ENCODE peak calls at places on chromosomes 5 and 9, in seven cellular contexts. S is GM23338, N is transverse colon, E is lower lobe of right lung, U is breast epithelium, R is left lung, L is sigmoid colon. H is an unnamed sample. For H3K27me3, the result is how much of the 10 kb centered on the place peaks cover.

GRCh38 chr5:1318659-1319251 is 23.9 kb upstream of the TERT start:
- DNase-seq in S (no peak), E (peak), L (peak), R (peak), N (peak), U (no peak), H (no peak)

GRCh38 chr5:64166201-64166959 is 737 bp downstream of the RNF180 start:
- DNase-seq in U (peak), S (peak), L (peak), N (no peak), R (no peak), E (no peak), H (no peak)

GRCh38 chr9:126107736-126108135 is 218.9 kb upstream of the MVB12B start:
- DNase-seq in U (no peak), N (no peak), S (no peak), L (no peak), E (no peak), R (no peak), H (no peak)

GRCh38 chr5:93349613-93350012 is 231.4 kb downstream of the NR2F1-AS1 start:
- DNase-seq in S (no peak), R (no peak), N (no peak), U (no peak), L (no peak), E (no peak), H (no peak)

GRCh38 chr5:27315541-27316282 is 277.3 kb upstream of the CDH9 start:
- DNase-seq in R (no peak), N (no peak), E (no peak), L (no peak), U (no peak), S (peak), H (no peak)

GRCh38 chr9:124052401-124052800 is 40.8 kb downstream of the LHX2 start:
- DNase-seq in S (no peak), R (no peak), L (no peak), N (no peak), E (no peak), U (no peak), H (no peak)

GRCh38 chr9:125632321-125633115 is 74.5 kb downstream of the MAPKAP1 start:
- DNase-seq in N (no peak), E (no peak), U (no peak), R (no peak), S (no peak), L (no peak), H (no peak)

GRCh38 chr5:3650315-3650714 is 54.7 kb downstream of the IRX1 start:
- DNase-seq in R (no peak), L (no peak), E (no peak), N (no peak), S (no peak), U (no peak), H (no peak)

GRCh38 chr5:122121782-122122465 is 7.4 kb upstream of the ZNF474 start:
- DNase-seq in E (no peak), L (no peak), S (no peak), N (no peak), R (no peak), U (no peak), H (no peak)

GRCh38 chr9:135077497-135078200 is 9.8 kb upstream of the OLFM1 start:
- DNase-seq in U (no peak), E (no peak), S (peak), R (no peak), N (peak), L (peak), H (peak)

GRCh38 chr9:75482566-75482965 is 394.3 kb downstream of the OSTF1 start:
- DNase-seq in U (no peak), L (no peak), S (peak), E (no peak), N (no peak), R (no peak), H (no peak)

GRCh38 chr5:69138796-69139195 is 28.2 kb upstream of the CCNB1 start:
- DNase-seq in L (no peak), U (no peak), R (no peak), S (no peak), E (no peak), N (no peak), H (no peak)

GRCh38 chr5:38710616-38711015 is 135.2 kb upstream of the OSMR start:
- DNase-seq in E (no peak), U (no peak), R (no peak), N (no peak), S (no peak), L (no peak), H (no peak)

GRCh38 chr5:142246-142810 is 49.0 kb upstream of the LRRC14B start:
- DNase-seq in N (no peak), U (no peak), R (no peak), L (no peak), S (no peak), E (no peak), H (no peak)
- TF ChIP-seq CTCF in N (no peak), U (no peak), R (no peak), L (no peak), S (no peak), E (no peak), H (no peak)

GRCh38 chr5:139994234-139994633 is 48.9 kb downstream of the NRG2 start:
- DNase-seq in N (no peak), E (no peak), L (no peak), S (no peak), U (no peak), R (no peak), H (no peak)

GRCh38 chr5:139997276-139997675 is 45.8 kb downstream of the NRG2 start:
- DNase-seq in E (no peak), N (no peak), S (no peak), R (no peak), L (no peak), U (no peak), H (no peak)

GRCh38 chr5:139995929-139996328 is 47.2 kb downstream of the NRG2 start:
- DNase-seq in U (no peak), N (no peak), E (no peak), L (no peak), S (no peak), R (no peak), H (no peak)

GRCh38 chr5:140000332-140000731 is 42.8 kb downstream of the NRG2 start:
- DNase-seq in N (no peak), L (peak), U (no peak), E (peak), S (no peak), R (no peak), H (no peak)

DNA sequence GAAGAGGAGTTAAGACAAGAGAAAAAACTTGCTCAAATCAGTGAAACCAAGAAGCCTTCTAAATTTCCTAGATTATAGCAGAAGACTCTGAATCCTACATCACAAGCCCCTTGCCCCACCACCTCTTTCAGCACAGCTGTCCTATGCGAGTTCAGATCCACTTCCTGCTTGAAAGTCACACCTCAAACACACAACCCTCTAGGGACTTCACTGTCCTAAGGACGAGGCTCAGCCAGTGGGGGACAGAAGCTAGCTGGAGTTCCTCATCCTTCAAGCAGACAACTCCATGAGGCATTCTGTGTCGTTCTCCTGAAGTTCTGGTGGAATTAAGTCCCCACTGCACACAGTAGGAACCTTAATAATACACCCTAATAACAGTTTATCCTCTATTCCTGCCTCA is 44.3 kb downstream of the NRG2 start:
- DNase-seq in E (no peak), N (no peak), L (no peak), R (no peak), U (no peak), S (no peak), H (no peak)
- H3K27me3 ChIP-seq in E (under half), N (under half), L (under half), R (under half), U (under half), S (under half), H (half or more)

DNA sequence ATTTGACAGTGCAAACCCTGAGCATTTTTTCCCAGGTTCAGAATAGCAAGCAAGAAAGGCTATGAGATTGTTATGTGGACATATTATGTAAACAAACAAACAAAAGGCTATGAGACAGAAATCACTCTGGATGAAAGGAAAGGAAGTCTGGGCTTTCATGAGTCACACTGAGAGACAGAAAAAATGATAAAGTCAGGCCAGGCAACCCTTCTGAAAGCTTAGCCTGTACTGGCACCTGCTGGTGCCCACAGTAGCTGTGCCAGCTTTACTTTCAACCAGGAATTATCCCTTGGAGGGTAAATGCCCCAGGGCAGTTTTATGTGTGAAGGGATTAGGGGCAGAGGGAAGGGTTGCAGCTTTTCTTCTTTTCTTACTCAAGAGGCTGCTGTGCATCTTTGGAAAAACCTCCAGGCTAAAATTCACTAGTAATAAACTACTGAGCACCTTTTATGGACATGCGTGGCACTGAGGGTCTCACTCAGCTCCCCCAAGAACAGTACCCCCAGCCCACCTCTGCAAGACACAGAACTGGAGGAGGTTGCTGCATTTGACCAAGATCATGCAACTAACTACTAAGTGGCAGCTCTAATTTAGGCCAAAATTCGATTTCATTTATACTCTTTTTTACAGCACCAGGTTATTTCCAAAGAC is 41.7 kb downstream of the ACTL7B start:
- DNase-seq in S (peak), E (no peak), L (no peak), R (no peak), U (no peak), N (no peak), H (peak)
- TF ChIP-seq CTCF in S (peak), E (peak), L (no peak), R (peak), U (no peak), N (no peak), H (peak)

GRCh38 chr9:107586493-107586892 is 96.9 kb upstream of the KLF4 start:
- DNase-seq in R (no peak), E (no peak), S (no peak), N (no peak), U (no peak), L (no peak), H (no peak)
- H3K27me3 ChIP-seq in R (under half), E (under half), S (under half), N (under half), U (under half), L (under half), H (under half)